ENCODE peak calls at places on chromosomes 7 and 10, in nine cellular contexts. One of them, this sample, is unnamed.

GRCh38 chr10:68052463-68052862 is 22.6 kb downstream of the HERC4 start:
- DNase-seq in WTC11: no peak
- DNase-seq in KBM-7: no peak
- DNase-seq in HL-60: peak; percentile 67
- DNase-seq in stimulated activated CD8-positive, alpha-beta memory T cell treated with anti-CD3 and anti-CD28 coated beads, Interleukin-15, amount 100 ng/mL, for 48 hours: no peak
- DNase-seq in NCI-H82: no peak
- DNase-seq in hepatocyte: no peak
- DNase-seq in PC-9: no peak
- DNase-seq in OCI-M1: no peak
- DNase-seq in this sample: no peak

GRCh38 chr10:110501142-110501937 is 3.6 kb downstream of the DUSP5 start:
- DNase-seq in WTC11: peak; percentile 62
- DNase-seq in KBM-7: peak; percentile 81
- DNase-seq in HL-60: peak; percentile 60
- DNase-seq in stimulated activated CD8-positive, alpha-beta memory T cell treated with anti-CD3 and anti-CD28 coated beads, Interleukin-15, amount 100 ng/mL, for 48 hours: peak; percentile 58
- DNase-seq in NCI-H82: peak; percentile 79
- DNase-seq in hepatocyte: peak; percentile 92
- DNase-seq in PC-9: peak; percentile 75
- DNase-seq in OCI-M1: peak; percentile 97
- DNase-seq in this sample: peak; percentile 62

GRCh38 chr7:87628780-87629569 is 777 bp downstream of the RUNDC3B start:
- DNase-seq in WTC11: peak; percentile 47
- DNase-seq in KBM-7: peak; percentile 34
- DNase-seq in HL-60: no peak
- DNase-seq in stimulated activated CD8-positive, alpha-beta memory T cell treated with anti-CD3 and anti-CD28 coated beads, Interleukin-15, amount 100 ng/mL, for 48 hours: peak; percentile 7
- DNase-seq in NCI-H82: peak; percentile 49
- DNase-seq in hepatocyte: peak; percentile 47
- DNase-seq in PC-9: peak; percentile 41
- DNase-seq in OCI-M1: no peak
- DNase-seq in this sample: no peak

GRCh38 chr7:24830440-24831050 is 73.3 kb upstream of the GSDME start:
- DNase-seq in WTC11: no peak
- DNase-seq in KBM-7: no peak
- DNase-seq in HL-60: no peak
- DNase-seq in stimulated activated CD8-positive, alpha-beta memory T cell treated with anti-CD3 and anti-CD28 coated beads, Interleukin-15, amount 100 ng/mL, for 48 hours: no peak
- DNase-seq in NCI-H82: no peak
- DNase-seq in hepatocyte: no peak
- DNase-seq in PC-9: no peak
- DNase-seq in OCI-M1: no peak
- DNase-seq in this sample: peak; percentile 75

GRCh38 chr7:41045556-41046123 is 657.2 kb downstream of the INHBA start:
- DNase-seq in WTC11: no peak
- DNase-seq in KBM-7: no peak
- DNase-seq in HL-60: no peak
- DNase-seq in stimulated activated CD8-positive, alpha-beta memory T cell treated with anti-CD3 and anti-CD28 coated beads, Interleukin-15, amount 100 ng/mL, for 48 hours: no peak
- DNase-seq in NCI-H82: no peak
- DNase-seq in hepatocyte: peak; percentile 10
- DNase-seq in PC-9: peak; percentile 80
- DNase-seq in OCI-M1: no peak
- DNase-seq in this sample: peak; percentile 90

GRCh38 chr7:48424731-48425130 is 253.5 kb downstream of the ABCA13 start:
- DNase-seq in WTC11: peak; percentile 37
- DNase-seq in KBM-7: peak; percentile 0
- DNase-seq in HL-60: no peak
- DNase-seq in stimulated activated CD8-positive, alpha-beta memory T cell treated with anti-CD3 and anti-CD28 coated beads, Interleukin-15, amount 100 ng/mL, for 48 hours: no peak
- DNase-seq in NCI-H82: peak; percentile 46
- DNase-seq in hepatocyte: peak; percentile 44
- DNase-seq in PC-9: no peak
- DNase-seq in OCI-M1: peak; percentile 39
- DNase-seq in this sample: peak; percentile 39

GRCh38 chr10:47253651-47254375 is 46.2 kb upstream of the GDF10 start:
- DNase-seq in WTC11: no peak
- DNase-seq in KBM-7: no peak
- DNase-seq in HL-60: no peak
- DNase-seq in stimulated activated CD8-positive, alpha-beta memory T cell treated with anti-CD3 and anti-CD28 coated beads, Interleukin-15, amount 100 ng/mL, for 48 hours: no peak
- DNase-seq in NCI-H82: no peak
- DNase-seq in hepatocyte: no peak
- DNase-seq in PC-9: peak; percentile 60
- DNase-seq in OCI-M1: no peak
- DNase-seq in this sample: no peak

GRCh38 chr7:17544401-17544800 is 245.9 kb downstream of the AHR start:
- DNase-seq in WTC11: no peak
- DNase-seq in KBM-7: no peak
- DNase-seq in HL-60: no peak
- DNase-seq in stimulated activated CD8-positive, alpha-beta memory T cell treated with anti-CD3 and anti-CD28 coated beads, Interleukin-15, amount 100 ng/mL, for 48 hours: no peak
- DNase-seq in NCI-H82: no peak
- DNase-seq in hepatocyte: no peak
- DNase-seq in PC-9: no peak
- DNase-seq in OCI-M1: no peak
- DNase-seq in this sample: no peak

GRCh38 chr7:7438851-7439250 is 96.8 kb downstream of the COL28A1 start:
- DNase-seq in WTC11: no peak
- DNase-seq in KBM-7: no peak
- DNase-seq in HL-60: no peak
- DNase-seq in stimulated activated CD8-positive, alpha-beta memory T cell treated with anti-CD3 and anti-CD28 coated beads, Interleukin-15, amount 100 ng/mL, for 48 hours: no peak
- DNase-seq in NCI-H82: no peak
- DNase-seq in hepatocyte: peak; percentile 19
- DNase-seq in PC-9: peak; percentile 48
- DNase-seq in OCI-M1: no peak
- DNase-seq in this sample: peak; percentile 74

GRCh38 chr7:106023369-106024322 is 60.6 kb downstream of the CDHR3 start:
- DNase-seq in WTC11: no peak
- DNase-seq in KBM-7: no peak
- DNase-seq in HL-60: no peak
- DNase-seq in stimulated activated CD8-positive, alpha-beta memory T cell treated with anti-CD3 and anti-CD28 coated beads, Interleukin-15, amount 100 ng/mL, for 48 hours: no peak
- DNase-seq in NCI-H82: no peak
- DNase-seq in hepatocyte: no peak
- DNase-seq in PC-9: no peak
- DNase-seq in OCI-M1: no peak
- DNase-seq in this sample: no peak

GRCh38 chr10:101284171-101285092 is 55.2 kb upstream of the LBX1 start:
- DNase-seq in WTC11: peak; percentile 40
- DNase-seq in KBM-7: no peak
- DNase-seq in HL-60: no peak
- DNase-seq in stimulated activated CD8-positive, alpha-beta memory T cell treated with anti-CD3 and anti-CD28 coated beads, Interleukin-15, amount 100 ng/mL, for 48 hours: no peak
- DNase-seq in NCI-H82: peak; percentile 83
- DNase-seq in hepatocyte: no peak
- DNase-seq in PC-9: no peak
- DNase-seq in OCI-M1: no peak
- DNase-seq in this sample: no peak

GRCh38 chr10:75035975-75036708 is 75.3 kb upstream of the SAMD8 start:
- DNase-seq in WTC11: no peak
- DNase-seq in KBM-7: peak; percentile 27
- DNase-seq in HL-60: no peak
- DNase-seq in stimulated activated CD8-positive, alpha-beta memory T cell treated with anti-CD3 and anti-CD28 coated beads, Interleukin-15, amount 100 ng/mL, for 48 hours: no peak
- DNase-seq in NCI-H82: no peak
- DNase-seq in hepatocyte: no peak
- DNase-seq in PC-9: no peak
- DNase-seq in OCI-M1: peak; percentile 26
- DNase-seq in this sample: no peak

GRCh38 chr10:126059101-126059826 is 162.9 kb downstream of the FANK1 start:
- DNase-seq in WTC11: no peak
- DNase-seq in KBM-7: no peak
- DNase-seq in HL-60: no peak
- DNase-seq in stimulated activated CD8-positive, alpha-beta memory T cell treated with anti-CD3 and anti-CD28 coated beads, Interleukin-15, amount 100 ng/mL, for 48 hours: no peak
- DNase-seq in NCI-H82: no peak
- DNase-seq in hepatocyte: no peak
- DNase-seq in PC-9: no peak
- DNase-seq in OCI-M1: no peak
- DNase-seq in this sample: peak; percentile 27

GRCh38 chr10:77315511-77316129 is 322.0 kb downstream of the KCNMA1 start:
- DNase-seq in WTC11: no peak
- DNase-seq in KBM-7: no peak
- DNase-seq in HL-60: no peak
- DNase-seq in stimulated activated CD8-positive, alpha-beta memory T cell treated with anti-CD3 and anti-CD28 coated beads, Interleukin-15, amount 100 ng/mL, for 48 hours: no peak
- DNase-seq in NCI-H82: peak; percentile 52
- DNase-seq in hepatocyte: no peak
- DNase-seq in PC-9: no peak
- DNase-seq in OCI-M1: no peak
- DNase-seq in this sample: no peak

GRCh38 chr10:42367532-42368230 is 270.7 kb downstream of the ZNF33B start:
- DNase-seq in WTC11: peak; percentile 83
- DNase-seq in KBM-7: no peak
- DNase-seq in HL-60: no peak
- DNase-seq in stimulated activated CD8-positive, alpha-beta memory T cell treated with anti-CD3 and anti-CD28 coated beads, Interleukin-15, amount 100 ng/mL, for 48 hours: peak; percentile 8
- DNase-seq in NCI-H82: peak; percentile 80
- DNase-seq in hepatocyte: no peak
- DNase-seq in PC-9: peak; percentile 88
- DNase-seq in OCI-M1: peak; percentile 98
- DNase-seq in this sample: peak; percentile 90

GRCh38 chr10:4344544-4344994 is 481.4 kb upstream of the AKR1E2 start:
- DNase-seq in WTC11: no peak
- DNase-seq in KBM-7: no peak
- DNase-seq in HL-60: no peak
- DNase-seq in stimulated activated CD8-positive, alpha-beta memory T cell treated with anti-CD3 and anti-CD28 coated beads, Interleukin-15, amount 100 ng/mL, for 48 hours: peak; percentile 32
- DNase-seq in NCI-H82: no peak
- DNase-seq in hepatocyte: peak; percentile 86
- DNase-seq in PC-9: peak; percentile 87
- DNase-seq in OCI-M1: no peak
- DNase-seq in this sample: no peak

GRCh38 chr7:45884136-45884535 is 4.2 kb upstream of the IGFBP1 start:
- DNase-seq in WTC11: no peak
- DNase-seq in KBM-7: no peak
- DNase-seq in HL-60: no peak
- DNase-seq in stimulated activated CD8-positive, alpha-beta memory T cell treated with anti-CD3 and anti-CD28 coated beads, Interleukin-15, amount 100 ng/mL, for 48 hours: no peak
- DNase-seq in NCI-H82: no peak
- DNase-seq in hepatocyte: no peak
- DNase-seq in PC-9: no peak
- DNase-seq in OCI-M1: no peak
- DNase-seq in this sample: no peak

GRCh38 chr10:132397671-132398565 is 918 bp downstream of the PWWP2B start:
- DNase-seq in WTC11: no peak
- DNase-seq in KBM-7: no peak
- DNase-seq in HL-60: no peak
- DNase-seq in stimulated activated CD8-positive, alpha-beta memory T cell treated with anti-CD3 and anti-CD28 coated beads, Interleukin-15, amount 100 ng/mL, for 48 hours: no peak
- DNase-seq in NCI-H82: peak; percentile 70
- DNase-seq in hepatocyte: peak; percentile 68
- DNase-seq in PC-9: peak; percentile 33
- DNase-seq in OCI-M1: peak; percentile 73
- DNase-seq in this sample: no peak